ENCODE peak calls at places on chromosomes 12 and 14, in seven cellular contexts. One of them, this sample, is unnamed.
A peak's percentile ranks its signal among the peaks of the same experiment; 100 is the strongest.

GRCh38 chr12:13205809-13206559 is 9.5 kb downstream of the EMP1 start:
- DNase-seq in left lung: no peak
- DNase-seq in GM23248: peak; percentile 98
- DNase-seq in WERI-Rb-1: no peak
- DNase-seq in kidney epithelial cell: peak; percentile 92
- DNase-seq in heart right ventricle: no peak
- DNase-seq in SJSA1: peak; percentile 96
- DNase-seq in this sample: no peak

GRCh38 chr12:26124491-26125450 is at the start of gene BHLHE41:
- DNase-seq in heart right ventricle: peak; percentile 83
- DNase-seq in kidney epithelial cell: no peak
- DNase-seq in WERI-Rb-1: peak; percentile 37
- DNase-seq in SJSA1: peak; percentile 93
- DNase-seq in GM23248: peak; percentile 76
- DNase-seq in left lung: peak; percentile 88
- DNase-seq in this sample: peak; percentile 87

GRCh38 chr14:61229475-61229888 is 51.7 kb downstream of the TMEM30B start:
- DNase-seq in heart right ventricle: no peak
- DNase-seq in kidney epithelial cell: no peak
- DNase-seq in GM23248: no peak
- DNase-seq in SJSA1: no peak
- DNase-seq in WERI-Rb-1: no peak
- DNase-seq in left lung: no peak
- DNase-seq in this sample: no peak

GRCh38 chr14:90332271-90332584 is 487 bp upstream of the NRDE2 start:
- DNase-seq in left lung: no peak
- DNase-seq in WERI-Rb-1: no peak
- DNase-seq in kidney epithelial cell: no peak
- DNase-seq in heart right ventricle: no peak
- DNase-seq in SJSA1: no peak
- DNase-seq in GM23248: no peak
- DNase-seq in this sample: no peak

GRCh38 chr12:62562892-62563291 is 96.3 kb downstream of the MON2 start:
- DNase-seq in kidney epithelial cell: no peak
- DNase-seq in SJSA1: no peak
- DNase-seq in GM23248: peak; percentile 89
- DNase-seq in WERI-Rb-1: no peak
- DNase-seq in heart right ventricle: no peak
- DNase-seq in left lung: no peak
- DNase-seq in this sample: no peak

GRCh38 chr14:75831455-75831854 is 150.3 kb downstream of the TGFB3 start:
- DNase-seq in kidney epithelial cell: no peak
- DNase-seq in SJSA1: peak; percentile 51
- DNase-seq in GM23248: peak; percentile 78
- DNase-seq in heart right ventricle: peak; percentile 74
- DNase-seq in WERI-Rb-1: no peak
- DNase-seq in left lung: peak; percentile 85
- DNase-seq in this sample: no peak

GRCh38 chr14:99732436-99733220 is 48.5 kb downstream of the CYP46A1 start:
- DNase-seq in left lung: no peak
- DNase-seq in kidney epithelial cell: no peak
- DNase-seq in WERI-Rb-1: peak; percentile 6
- DNase-seq in GM23248: no peak
- DNase-seq in heart right ventricle: peak; percentile 9
- DNase-seq in SJSA1: peak; percentile 41
- DNase-seq in this sample: peak; percentile 31

GRCh38 chr14:83355609-83356008 is 1822.0 kb upstream of the SEL1L start:
- DNase-seq in left lung: no peak
- DNase-seq in GM23248: no peak
- DNase-seq in WERI-Rb-1: no peak
- DNase-seq in kidney epithelial cell: no peak
- DNase-seq in heart right ventricle: no peak
- DNase-seq in SJSA1: no peak
- DNase-seq in this sample: no peak

GRCh38 chr12:132539016-132539773 is 49.2 kb downstream of the FBRSL1 start:
- DNase-seq in WERI-Rb-1: no peak
- DNase-seq in GM23248: no peak
- DNase-seq in kidney epithelial cell: no peak
- DNase-seq in SJSA1: no peak
- DNase-seq in heart right ventricle: no peak
- DNase-seq in left lung: no peak
- DNase-seq in this sample: no peak

GRCh38 chr12:132537049-132537448 is 47.1 kb downstream of the FBRSL1 start:
- DNase-seq in kidney epithelial cell: no peak
- DNase-seq in left lung: no peak
- DNase-seq in WERI-Rb-1: no peak
- DNase-seq in SJSA1: no peak
- DNase-seq in heart right ventricle: no peak
- DNase-seq in GM23248: no peak
- DNase-seq in this sample: no peak

GRCh38 chr12:132536102-132536876 is 46.3 kb downstream of the FBRSL1 start:
- DNase-seq in WERI-Rb-1: no peak
- DNase-seq in left lung: no peak
- DNase-seq in kidney epithelial cell: no peak
- DNase-seq in SJSA1: no peak
- DNase-seq in GM23248: no peak
- DNase-seq in heart right ventricle: no peak
- DNase-seq in this sample: no peak

GRCh38 chr12:132538336-132539015 is 48.5 kb downstream of the FBRSL1 start:
- DNase-seq in kidney epithelial cell: no peak
- DNase-seq in SJSA1: no peak
- DNase-seq in GM23248: no peak
- DNase-seq in WERI-Rb-1: no peak
- DNase-seq in left lung: no peak
- DNase-seq in heart right ventricle: no peak
- DNase-seq in this sample: no peak

DNA sequence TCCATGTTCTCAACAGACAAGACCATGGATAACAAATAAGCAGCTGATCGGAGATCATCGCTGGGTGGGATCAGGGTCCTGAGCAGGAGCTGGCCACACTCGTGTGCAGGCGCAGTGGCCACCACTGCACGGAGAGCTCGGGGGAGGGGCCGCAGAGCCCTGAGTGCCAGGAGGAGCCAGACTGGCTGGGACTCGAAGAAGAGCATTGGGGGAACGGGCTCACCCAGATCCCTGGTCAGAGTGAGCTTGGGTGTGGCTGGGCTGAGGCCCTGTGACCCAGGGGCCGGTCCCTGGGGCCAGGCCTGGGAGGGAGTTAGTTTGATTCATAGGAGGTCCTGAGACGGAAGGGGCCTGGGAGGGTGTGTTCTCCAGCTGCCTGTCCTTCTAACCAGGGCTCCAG is 47.9 kb downstream of the FBRSL1 start:
- DNase-seq in left lung: no peak
- DNase-seq in SJSA1: no peak
- DNase-seq in kidney epithelial cell: no peak
- DNase-seq in heart right ventricle: no peak
- DNase-seq in WERI-Rb-1: no peak
- DNase-seq in GM23248: no peak
- DNase-seq in this sample: no peak
- H3K27me3 ChIP-seq in left lung: no peaks in the 10 kb centered on the region
- H3K27me3 ChIP-seq in SJSA1: no peaks in the 10 kb centered on the region
- H3K27me3 ChIP-seq in kidney epithelial cell: peaks cover 4% of the 10 kb centered on the region
- H3K27me3 ChIP-seq in heart right ventricle: no peaks in the 10 kb centered on the region
- H3K27me3 ChIP-seq in WERI-Rb-1: no peaks in the 10 kb centered on the region
- H3K27me3 ChIP-seq in GM23248: no peaks in the 10 kb centered on the region
- H3K27me3 ChIP-seq in this sample: no peaks in the 10 kb centered on the region

GRCh38 chr12:53193953-53194716 is 12.9 kb downstream of the ITGB7 start:
- DNase-seq in kidney epithelial cell: no peak
- DNase-seq in SJSA1: no peak
- DNase-seq in WERI-Rb-1: no peak
- DNase-seq in GM23248: no peak
- DNase-seq in left lung: no peak
- DNase-seq in heart right ventricle: no peak
- DNase-seq in this sample: no peak

GRCh38 chr12:53197011-53197640 is 9.9 kb downstream of the ITGB7 start:
- DNase-seq in heart right ventricle: no peak
- DNase-seq in left lung: no peak
- DNase-seq in GM23248: no peak
- DNase-seq in WERI-Rb-1: no peak
- DNase-seq in SJSA1: no peak
- DNase-seq in kidney epithelial cell: no peak
- DNase-seq in this sample: no peak

GRCh38 chr12:53194973-53195372 is 12.1 kb downstream of the ITGB7 start:
- DNase-seq in left lung: no peak
- DNase-seq in kidney epithelial cell: no peak
- DNase-seq in WERI-Rb-1: no peak
- DNase-seq in SJSA1: no peak
- DNase-seq in GM23248: no peak
- DNase-seq in heart right ventricle: no peak
- DNase-seq in this sample: no peak

GRCh38 chr12:53196486-53196885 is 10.6 kb downstream of the ITGB7 start:
- DNase-seq in kidney epithelial cell: no peak
- DNase-seq in GM23248: no peak
- DNase-seq in SJSA1: no peak
- DNase-seq in WERI-Rb-1: no peak
- DNase-seq in left lung: peak; percentile 65
- DNase-seq in heart right ventricle: no peak
- DNase-seq in this sample: no peak

GRCh38 chr12:53195516-53196420 is 11.3 kb downstream of the ITGB7 start:
- DNase-seq in GM23248: peak; percentile 40
- DNase-seq in left lung: peak; percentile 39
- DNase-seq in kidney epithelial cell: no peak
- DNase-seq in heart right ventricle: no peak
- DNase-seq in WERI-Rb-1: no peak
- DNase-seq in SJSA1: no peak
- DNase-seq in this sample: no peak
- H3K27me3 ChIP-seq in GM23248: no peaks in the 10 kb centered on the region
- H3K27me3 ChIP-seq in left lung: no peaks in the 10 kb centered on the region
- H3K27me3 ChIP-seq in kidney epithelial cell: peaks cover 3% of the 10 kb centered on the region
- H3K27me3 ChIP-seq in heart right ventricle: no peaks in the 10 kb centered on the region
- H3K27me3 ChIP-seq in WERI-Rb-1: peaks cover 4% of the 10 kb centered on the region
- H3K27me3 ChIP-seq in SJSA1: no peaks in the 10 kb centered on the region
- H3K27me3 ChIP-seq in this sample: no peaks in the 10 kb centered on the region

DNA sequence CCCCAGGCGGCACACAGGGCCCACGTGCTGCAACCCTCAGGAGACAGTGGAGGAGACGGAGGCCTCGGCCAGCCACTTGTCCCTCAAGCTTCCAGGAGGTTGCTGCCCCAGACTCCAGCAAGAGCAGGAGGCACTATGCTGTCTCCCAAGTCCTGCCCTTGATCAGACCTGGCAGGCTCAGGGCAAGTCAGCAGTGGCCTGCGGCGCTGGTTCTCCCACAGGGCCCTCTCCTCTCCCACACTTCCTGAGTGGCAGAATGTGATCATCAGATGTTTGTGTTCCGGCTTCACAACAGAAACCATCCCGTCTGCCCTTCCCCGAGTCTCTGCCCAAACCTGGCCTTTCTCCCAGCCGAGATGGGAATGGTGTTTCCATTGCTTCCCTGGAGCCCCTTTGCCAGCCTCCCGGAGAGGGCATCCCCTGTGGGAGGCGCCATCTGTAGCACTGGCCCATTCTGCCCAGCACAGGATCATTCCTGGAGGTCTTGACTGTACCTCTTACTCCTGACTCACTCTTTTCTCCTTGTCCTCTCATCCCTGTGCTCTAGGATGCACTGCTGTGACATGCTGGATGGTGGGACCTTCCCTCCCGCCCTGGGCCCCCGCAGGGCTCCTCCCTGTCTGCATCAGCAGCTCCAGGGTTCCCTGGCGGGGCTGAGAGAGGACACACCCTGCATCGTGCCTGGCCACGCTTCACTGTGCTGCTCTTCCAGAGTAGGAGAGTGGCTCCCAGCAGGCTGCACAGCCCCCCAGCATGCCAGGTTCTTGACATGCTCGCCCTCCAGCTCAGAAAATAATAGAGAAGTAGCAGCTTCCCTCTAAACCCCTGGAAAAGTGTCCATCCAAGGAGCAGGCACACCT is 114.7 kb upstream of the FKBP4 start:
- DNase-seq in GM23248: no peak
- DNase-seq in kidney epithelial cell: no peak
- DNase-seq in SJSA1: peak; percentile 40
- DNase-seq in left lung: no peak
- DNase-seq in WERI-Rb-1: no peak
- DNase-seq in heart right ventricle: no peak
- DNase-seq in this sample: no peak
- H3K27me3 ChIP-seq in GM23248: no peaks in the 10 kb centered on the region
- H3K27me3 ChIP-seq in kidney epithelial cell: peaks cover 6% of the 10 kb centered on the region
- H3K27me3 ChIP-seq in SJSA1: no peaks in the 10 kb centered on the region
- H3K27me3 ChIP-seq in left lung: no peaks in the 10 kb centered on the region
- H3K27me3 ChIP-seq in WERI-Rb-1: no peaks in the 10 kb centered on the region
- H3K27me3 ChIP-seq in heart right ventricle: no peaks in the 10 kb centered on the region
- H3K27me3 ChIP-seq in this sample: no peaks in the 10 kb centered on the region

GRCh38 chr14:105483300-105484068 is 3.2 kb upstream of the CRIP1 start:
- DNase-seq in WERI-Rb-1: no peak
- DNase-seq in SJSA1: no peak
- DNase-seq in kidney epithelial cell: no peak
- DNase-seq in left lung: no peak
- DNase-seq in GM23248: no peak
- DNase-seq in heart right ventricle: peak; percentile 63
- DNase-seq in this sample: no peak
- H3K27me3 ChIP-seq in WERI-Rb-1: no peaks in the 10 kb centered on the region
- H3K27me3 ChIP-seq in SJSA1: peaks cover 27% of the 10 kb centered on the region
- H3K27me3 ChIP-seq in kidney epithelial cell: peaks cover 26% of the 10 kb centered on the region
- H3K27me3 ChIP-seq in left lung: no peaks in the 10 kb centered on the region
- H3K27me3 ChIP-seq in GM23248: peaks cover 17% of the 10 kb centered on the region
- H3K27me3 ChIP-seq in heart right ventricle: no peaks in the 10 kb centered on the region
- H3K27me3 ChIP-seq in this sample: peaks cover 17% of the 10 kb centered on the region

DNA sequence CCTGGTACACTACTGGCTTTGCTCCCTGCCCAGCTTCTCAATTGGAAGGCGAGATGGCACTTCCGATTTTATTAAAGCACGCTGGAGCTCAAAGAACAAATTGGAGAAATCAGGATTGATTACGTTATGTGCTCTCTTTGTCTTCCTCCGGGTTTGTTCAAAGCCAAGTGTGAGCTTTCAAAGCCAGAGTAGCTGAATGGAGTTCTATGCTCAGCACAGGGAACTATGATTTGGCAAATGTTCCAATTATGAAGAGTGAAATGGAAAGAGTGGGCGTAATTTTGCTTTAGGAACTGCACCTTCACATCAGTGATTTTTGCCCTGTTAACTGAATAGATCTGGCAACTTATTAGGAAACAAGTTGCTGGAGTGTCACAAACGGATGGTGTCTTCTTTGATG is 72.4 kb downstream of the FLRT2 start:
- DNase-seq in GM23248: no peak
- DNase-seq in left lung: no peak
- DNase-seq in kidney epithelial cell: no peak
- DNase-seq in heart right ventricle: no peak
- DNase-seq in SJSA1: no peak
- DNase-seq in WERI-Rb-1: no peak
- DNase-seq in this sample: no peak
- H3K27me3 ChIP-seq in GM23248: no peaks in the 10 kb centered on the region
- H3K27me3 ChIP-seq in left lung: no peaks in the 10 kb centered on the region
- H3K27me3 ChIP-seq in kidney epithelial cell: no peaks in the 10 kb centered on the region
- H3K27me3 ChIP-seq in heart right ventricle: no peaks in the 10 kb centered on the region
- H3K27me3 ChIP-seq in SJSA1: no peaks in the 10 kb centered on the region
- H3K27me3 ChIP-seq in WERI-Rb-1: no peaks in the 10 kb centered on the region
- H3K27me3 ChIP-seq in this sample: no peaks in the 10 kb centered on the region

DNA sequence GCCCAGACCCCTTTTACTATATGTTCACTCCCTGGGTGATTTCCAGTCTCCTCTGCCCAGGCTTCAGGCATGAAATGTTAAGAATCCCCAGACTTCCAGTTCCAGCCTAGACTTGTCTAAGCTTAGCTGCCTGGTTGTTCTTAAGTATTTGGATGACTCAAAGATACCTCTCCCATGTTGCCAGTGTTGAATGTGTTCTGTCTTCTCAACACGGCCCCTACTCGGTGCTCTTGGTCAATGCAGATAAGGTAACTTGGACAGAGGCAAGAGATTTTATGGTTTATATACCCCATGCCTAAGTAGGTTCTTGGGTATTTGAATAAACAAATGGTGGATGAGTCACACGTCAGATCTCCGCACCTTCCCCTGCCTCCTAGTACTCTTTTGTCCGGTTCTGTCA is 13.6 kb downstream of the PIWIL1 start:
- DNase-seq in left lung: no peak
- DNase-seq in heart right ventricle: no peak
- DNase-seq in GM23248: no peak
- DNase-seq in SJSA1: no peak
- DNase-seq in WERI-Rb-1: no peak
- DNase-seq in kidney epithelial cell: no peak
- DNase-seq in this sample: no peak
- H3K27me3 ChIP-seq in left lung: peaks cover 3% of the 10 kb centered on the region
- H3K27me3 ChIP-seq in heart right ventricle: peaks cover 53% of the 10 kb centered on the region
- H3K27me3 ChIP-seq in GM23248: no peaks in the 10 kb centered on the region
- H3K27me3 ChIP-seq in SJSA1: no peaks in the 10 kb centered on the region
- H3K27me3 ChIP-seq in WERI-Rb-1: no peaks in the 10 kb centered on the region
- H3K27me3 ChIP-seq in kidney epithelial cell: no peaks in the 10 kb centered on the region
- H3K27me3 ChIP-seq in this sample: peaks cover 32% of the 10 kb centered on the region